ENCODE peak calls at places on chromosome 17, in six cellular contexts. One of them, this sample, is unnamed.

GRCh38 chr17:41771389-41772206 is 14.9 kb downstream of the JUP start:
- DNase-seq in neuronal stem cell: no peak
- DNase-seq in H9: no peak
- DNase-seq in mesenchymal stem cell: no peak
- DNase-seq in H1: no peak
- DNase-seq in trophoblast cell: no peak
- DNase-seq in this sample: no peak

GRCh38 chr17:36072431-36073121 is 8.5 kb downstream of the CCL18 start:
- DNase-seq in H9: peak; percentile 89
- DNase-seq in neuronal stem cell: peak; percentile 71
- DNase-seq in trophoblast cell: peak; percentile 49
- DNase-seq in H1: peak; percentile 27
- DNase-seq in mesenchymal stem cell: peak; percentile 33
- DNase-seq in this sample: peak; percentile 10

GRCh38 chr17:2138768-2139167 is 83.9 kb downstream of the HIC1 start:
- DNase-seq in mesenchymal stem cell: peak; percentile 65
- DNase-seq in H9: no peak
- DNase-seq in neuronal stem cell: no peak
- DNase-seq in H1: no peak
- DNase-seq in trophoblast cell: peak; percentile 72
- DNase-seq in this sample: no peak

GRCh38 chr17:19703776-19704371 is 12.5 kb downstream of the SLC47A2 start:
- DNase-seq in neuronal stem cell: no peak
- DNase-seq in trophoblast cell: no peak
- DNase-seq in mesenchymal stem cell: no peak
- DNase-seq in H1: no peak
- DNase-seq in H9: peak; percentile 67
- DNase-seq in this sample: no peak

GRCh38 chr17:67993998-67994361 is 2.3 kb downstream of the C17orf58 start:
- DNase-seq in mesenchymal stem cell: peak; percentile 66
- DNase-seq in trophoblast cell: no peak
- DNase-seq in neuronal stem cell: no peak
- DNase-seq in H1: no peak
- DNase-seq in H9: no peak
- DNase-seq in this sample: peak; percentile 12

GRCh38 chr17:35588196-35588920 is 1.2 kb downstream of the AP2B1 start:
- DNase-seq in H1: no peak
- DNase-seq in neuronal stem cell: no peak
- DNase-seq in trophoblast cell: peak; percentile 94
- DNase-seq in mesenchymal stem cell: peak; percentile 70
- DNase-seq in H9: no peak
- DNase-seq in this sample: peak; percentile 79

GRCh38 chr17:7263801-7264078 is 1.5 kb upstream of the CLDN7 start:
- DNase-seq in H1: no peak
- DNase-seq in trophoblast cell: no peak
- DNase-seq in mesenchymal stem cell: no peak
- DNase-seq in neuronal stem cell: no peak
- DNase-seq in H9: no peak
- DNase-seq in this sample: no peak

GRCh38 chr17:45927247-45927646 is 32.9 kb downstream of the MAPT start:
- DNase-seq in H1: no peak
- DNase-seq in neuronal stem cell: no peak
- DNase-seq in H9: no peak
- DNase-seq in trophoblast cell: no peak
- DNase-seq in mesenchymal stem cell: no peak
- DNase-seq in this sample: no peak

GRCh38 chr17:42409467-42410351 is 13.3 kb downstream of the CAVIN1 start:
- DNase-seq in mesenchymal stem cell: peak; percentile 93
- DNase-seq in neuronal stem cell: no peak
- DNase-seq in trophoblast cell: peak; percentile 72
- DNase-seq in H9: no peak
- DNase-seq in H1: no peak
- DNase-seq in this sample: peak; percentile 91

GRCh38 chr17:78583091-78583490 is 5.9 kb upstream of the DNAH17 start:
- DNase-seq in H9: peak; percentile 78
- DNase-seq in H1: no peak
- DNase-seq in mesenchymal stem cell: peak; percentile 9
- DNase-seq in neuronal stem cell: no peak
- DNase-seq in trophoblast cell: peak; percentile 20
- DNase-seq in this sample: no peak

GRCh38 chr17:46868689-46869187 is 17.4 kb downstream of the WNT9B start:
- DNase-seq in H9: no peak
- DNase-seq in mesenchymal stem cell: no peak
- DNase-seq in trophoblast cell: no peak
- DNase-seq in H1: no peak
- DNase-seq in neuronal stem cell: no peak
- DNase-seq in this sample: peak; percentile 11

GRCh38 chr17:35973333-35974260 is 7.7 kb downstream of the CCL16 start:
- DNase-seq in H1: no peak
- DNase-seq in neuronal stem cell: no peak
- DNase-seq in mesenchymal stem cell: peak; percentile 28
- DNase-seq in H9: no peak
- DNase-seq in trophoblast cell: peak; percentile 36
- DNase-seq in this sample: peak; percentile 32

GRCh38 chr17:72976971-72977767 is 115.3 kb downstream of the SLC39A11 start:
- DNase-seq in trophoblast cell: peak; percentile 40
- DNase-seq in neuronal stem cell: no peak
- DNase-seq in H9: no peak
- DNase-seq in H1: no peak
- DNase-seq in mesenchymal stem cell: peak; percentile 96
- DNase-seq in this sample: peak; percentile 95

GRCh38 chr17:35433075-35433894 is 985 bp upstream of the SLFN12 start:
- DNase-seq in H1: peak; percentile 82
- DNase-seq in mesenchymal stem cell: peak; percentile 97
- DNase-seq in H9: peak; percentile 97
- DNase-seq in neuronal stem cell: peak; percentile 68
- DNase-seq in trophoblast cell: peak; percentile 96
- DNase-seq in this sample: peak; percentile 100

GRCh38 chr17:9409430-9409829 is 166.2 kb downstream of the STX8 start:
- DNase-seq in neuronal stem cell: no peak
- DNase-seq in trophoblast cell: no peak
- DNase-seq in H1: no peak
- DNase-seq in mesenchymal stem cell: no peak
- DNase-seq in H9: no peak
- DNase-seq in this sample: no peak

GRCh38 chr17:13601776-13602551 is at the start of gene HS3ST3A1:
- DNase-seq in neuronal stem cell: peak; percentile 85
- DNase-seq in H9: peak; percentile 96
- DNase-seq in mesenchymal stem cell: peak; percentile 69
- DNase-seq in trophoblast cell: peak; percentile 69
- DNase-seq in H1: peak; percentile 73
- DNase-seq in this sample: peak; percentile 82

GRCh38 chr17:81346090-81346907 is 49.0 kb upstream of the BAHCC1 start:
- DNase-seq in neuronal stem cell: peak; percentile 98
- DNase-seq in H1: no peak
- DNase-seq in mesenchymal stem cell: peak; percentile 96
- DNase-seq in trophoblast cell: peak; percentile 98
- DNase-seq in H9: peak; percentile 99
- DNase-seq in this sample: peak; percentile 94

GRCh38 chr17:81342700-81343070 is 47.6 kb upstream of the SLC38A10 start:
- DNase-seq in H1: no peak
- DNase-seq in trophoblast cell: no peak
- DNase-seq in H9: peak; percentile 70
- DNase-seq in mesenchymal stem cell: no peak
- DNase-seq in neuronal stem cell: no peak
- DNase-seq in this sample: no peak

GRCh38 chr17:81347437-81347836 is 47.8 kb upstream of the BAHCC1 start:
- DNase-seq in neuronal stem cell: no peak
- DNase-seq in H9: peak; percentile 26
- DNase-seq in trophoblast cell: no peak
- DNase-seq in mesenchymal stem cell: no peak
- DNase-seq in H1: no peak
- DNase-seq in this sample: no peak

GRCh38 chr17:81346908-81347349 is 48.3 kb upstream of the BAHCC1 start:
- DNase-seq in trophoblast cell: no peak
- DNase-seq in H9: peak; percentile 38
- DNase-seq in neuronal stem cell: no peak
- DNase-seq in mesenchymal stem cell: no peak
- DNase-seq in H1: no peak
- DNase-seq in this sample: no peak

GRCh38 chr17:81345211-81346089 is 49.8 kb upstream of the BAHCC1 start:
- DNase-seq in neuronal stem cell: peak; percentile 82
- DNase-seq in mesenchymal stem cell: peak; percentile 90
- DNase-seq in H9: peak; percentile 87
- DNase-seq in H1: no peak
- DNase-seq in trophoblast cell: peak; percentile 85
- DNase-seq in this sample: peak; percentile 87
- H2BK120ac ChIP-seq in neuronal stem cell: peak overlapping the region; percentile 29
- H2BK120ac ChIP-seq in mesenchymal stem cell: peak overlapping the region; percentile 99
- H2BK120ac ChIP-seq in H9: peak overlapping the region; percentile 71
- H2BK120ac ChIP-seq in H1: peak overlapping the region; percentile 47
- H2BK120ac ChIP-seq in trophoblast cell: peak overlapping the region; percentile 60
- H2BK120ac ChIP-seq in this sample: peak overlapping the region; percentile 78

DNA sequence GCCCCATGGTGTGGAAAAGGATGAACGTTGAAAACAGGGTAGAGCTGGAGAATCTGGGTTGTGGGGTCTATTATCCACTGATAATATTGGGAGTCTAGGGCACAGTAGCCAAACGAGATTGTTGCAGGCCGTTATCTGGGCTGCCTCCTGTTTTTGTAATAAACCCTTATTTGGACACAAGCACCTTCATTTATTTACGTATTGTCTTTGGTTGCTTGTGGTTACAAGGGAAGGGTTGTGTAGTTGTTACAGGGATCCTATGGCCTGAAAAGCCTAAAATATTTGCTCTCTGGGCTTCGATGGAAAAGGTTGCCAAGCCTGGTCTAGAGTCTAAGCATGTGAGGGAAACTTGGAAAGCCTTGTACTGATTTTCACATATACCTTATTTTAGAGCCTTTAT is 4.3 kb upstream of the SMARCE1 start:
- DNase-seq in neuronal stem cell: no peak
- DNase-seq in mesenchymal stem cell: no peak
- DNase-seq in trophoblast cell: no peak
- DNase-seq in H1: no peak
- DNase-seq in H9: no peak
- DNase-seq in this sample: no peak
- H3K14ac ChIP-seq in neuronal stem cell: no peak overlapping the region
- H3K14ac ChIP-seq in mesenchymal stem cell: no peak overlapping the region
- H3K14ac ChIP-seq in trophoblast cell: no peak overlapping the region
- H3K14ac ChIP-seq in H1: no peak overlapping the region
- H3K14ac ChIP-seq in H9: no peak overlapping the region
- H3K14ac ChIP-seq in this sample: no peak overlapping the region

GRCh38 chr17:44217738-44218343 is 1.6 kb downstream of the UBTF start:
- DNase-seq in H1: no peak
- DNase-seq in neuronal stem cell: no peak
- DNase-seq in trophoblast cell: no peak
- DNase-seq in H9: no peak
- DNase-seq in mesenchymal stem cell: peak; percentile 8
- DNase-seq in this sample: no peak

GRCh38 chr17:44216173-44216572 is 3.3 kb downstream of the UBTF start:
- DNase-seq in H1: no peak
- DNase-seq in mesenchymal stem cell: no peak
- DNase-seq in trophoblast cell: no peak
- DNase-seq in neuronal stem cell: no peak
- DNase-seq in H9: no peak
- DNase-seq in this sample: no peak

GRCh38 chr17:44218344-44219125 is 940 bp downstream of the UBTF start:
- DNase-seq in neuronal stem cell: peak; percentile 89
- DNase-seq in mesenchymal stem cell: peak; percentile 94
- DNase-seq in H9: peak; percentile 85
- DNase-seq in trophoblast cell: peak; percentile 90
- DNase-seq in H1: no peak
- DNase-seq in this sample: peak; percentile 83

GRCh38 chr17:44214896-44215295 is 4.6 kb downstream of the UBTF start:
- DNase-seq in mesenchymal stem cell: no peak
- DNase-seq in trophoblast cell: no peak
- DNase-seq in H9: no peak
- DNase-seq in neuronal stem cell: no peak
- DNase-seq in H1: no peak
- DNase-seq in this sample: no peak

DNA sequence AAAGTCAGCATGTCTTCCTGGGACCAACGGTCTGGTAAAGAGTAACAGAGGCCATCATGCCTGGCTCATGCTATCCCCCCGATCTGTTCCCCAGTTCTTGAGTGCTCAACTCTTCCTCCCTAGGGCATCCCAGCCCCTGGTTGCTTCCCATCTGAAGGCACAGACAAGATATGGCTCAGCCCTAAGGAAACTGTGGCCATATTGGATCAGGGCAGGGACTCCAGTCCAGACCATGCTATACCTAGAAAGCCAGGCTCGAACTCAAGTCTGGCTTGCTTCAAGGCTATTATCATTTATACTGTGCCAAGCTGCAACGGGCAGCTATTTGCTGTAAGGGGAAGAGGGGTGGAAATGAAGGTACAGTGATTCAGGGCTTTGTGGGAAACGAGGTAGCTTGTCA is 2.8 kb downstream of the UBTF start:
- DNase-seq in mesenchymal stem cell: no peak
- DNase-seq in trophoblast cell: no peak
- DNase-seq in H9: no peak
- DNase-seq in neuronal stem cell: no peak
- DNase-seq in H1: no peak
- DNase-seq in this sample: no peak
- H3K9ac ChIP-seq in mesenchymal stem cell: peak overlapping the region; percentile 84
- H3K9ac ChIP-seq in trophoblast cell: no peak overlapping the region
- H3K9ac ChIP-seq in H9: no peak overlapping the region
- H3K9ac ChIP-seq in neuronal stem cell: no peak overlapping the region
- H3K9ac ChIP-seq in H1: no peak overlapping the region
- H3K9ac ChIP-seq in this sample: no peak overlapping the region

DNA sequence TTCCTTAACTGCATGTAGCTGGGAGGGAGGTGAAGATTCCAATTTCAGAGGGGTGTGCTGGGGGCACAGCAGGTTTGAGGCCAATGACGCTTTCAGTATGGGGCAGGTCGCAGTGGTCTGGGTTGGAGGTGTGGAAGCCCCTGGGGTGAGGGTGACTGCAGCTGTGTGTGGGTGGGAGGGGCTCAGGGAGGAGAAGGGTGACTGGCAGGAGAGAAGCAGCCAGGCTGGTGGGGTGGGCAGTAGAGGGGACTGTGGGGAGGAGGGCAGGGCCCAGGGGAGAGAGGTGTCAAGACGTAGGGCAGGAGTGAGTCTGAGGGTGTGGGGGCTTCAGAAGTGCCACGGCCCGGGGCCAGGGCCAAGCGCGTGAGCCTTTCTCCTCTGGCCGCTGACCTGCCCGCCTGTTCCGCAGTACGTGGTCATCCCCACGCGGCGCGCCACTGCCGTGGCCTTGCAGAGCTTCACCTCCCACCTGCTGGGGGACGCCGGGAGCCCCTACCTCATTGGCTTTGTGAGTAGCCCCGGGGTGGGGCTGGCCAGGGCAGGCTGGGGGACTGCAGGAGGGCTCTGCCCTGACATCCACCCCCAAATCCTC is 19.4 kb downstream of the MYBBP1A start:
- DNase-seq in H1: no peak
- DNase-seq in neuronal stem cell: no peak
- DNase-seq in trophoblast cell: no peak
- DNase-seq in H9: no peak
- DNase-seq in mesenchymal stem cell: no peak
- DNase-seq in this sample: no peak
- H2BK120ac ChIP-seq in H1: no peak overlapping the region
- H2BK120ac ChIP-seq in neuronal stem cell: no peak overlapping the region
- H2BK120ac ChIP-seq in trophoblast cell: no peak overlapping the region
- H2BK120ac ChIP-seq in H9: no peak overlapping the region
- H2BK120ac ChIP-seq in mesenchymal stem cell: no peak overlapping the region
- H2BK120ac ChIP-seq in this sample: no peak overlapping the region

GRCh38 chr17:11144358-11145233 is 96.4 kb upstream of the SHISA6 start:
- DNase-seq in neuronal stem cell: peak; percentile 39
- DNase-seq in mesenchymal stem cell: no peak
- DNase-seq in H1: peak; percentile 33
- DNase-seq in H9: peak; percentile 65
- DNase-seq in trophoblast cell: peak; percentile 69
- DNase-seq in this sample: no peak
- H3K14ac ChIP-seq in neuronal stem cell: no peak overlapping the region
- H3K14ac ChIP-seq in mesenchymal stem cell: no peak overlapping the region
- H3K14ac ChIP-seq in H1: no peak overlapping the region
- H3K14ac ChIP-seq in H9: no peak overlapping the region
- H3K14ac ChIP-seq in trophoblast cell: no peak overlapping the region
- H3K14ac ChIP-seq in this sample: no peak overlapping the region

This sample was measured in IMR-90.